ENCODE peak calls at places on chromosomes 5 and 9, in six cellular contexts. C is upper lobe of right lung, N is A549, R is body of pancreas, A is hepatocyte, M is AG04449. I is an unnamed sample.

GRCh38 chr5:14197056-14197455 is 53.9 kb downstream of the TRIO start:
- DNase-seq in N (no peak), A (no peak), C (no peak), M (no peak), R (no peak), I (no peak)

GRCh38 chr9:751137-752051 is 90.1 kb upstream of the DMRT1 start:
- DNase-seq in A (no peak), C (no peak), N (no peak), M (no peak), R (no peak), I (no peak)

GRCh38 chr5:159202151-159202550 is 7.2 kb downstream of the RNF145 start:
- DNase-seq in N (no peak), M (no peak), R (no peak), A (no peak), C (no peak), I (no peak)

GRCh38 chr9:127096208-127096607 is 26.2 kb downstream of the ANGPTL2 start:
- DNase-seq in M (no peak), R (no peak), A (no peak), C (no peak), N (no peak), I (no peak)

GRCh38 chr9:100281676-100282387 is 70.9 kb downstream of the TEX10 start:
- DNase-seq in A (no peak), M (no peak), C (no peak), R (no peak), N (no peak), I (no peak)

GRCh38 chr9:74035786-74036185 is 461.3 kb upstream of the RORB start:
- DNase-seq in A (no peak), N (no peak), M (no peak), C (no peak), R (no peak), I (no peak)

GRCh38 chr5:72633041-72633445 is 125.8 kb upstream of the ZNF366 start:
- DNase-seq in A (no peak), M (no peak), C (no peak), R (peak), N (no peak), I (no peak)

GRCh38 chr5:78610633-78611032 is 37.9 kb downstream of the LHFPL2 start:
- DNase-seq in A (no peak), N (no peak), R (no peak), M (no peak), C (no peak), I (no peak)

GRCh38 chr9:121057821-121058220 is 7.7 kb upstream of the C5 start:
- DNase-seq in C (no peak), R (no peak), N (no peak), M (no peak), A (no peak), I (no peak)

GRCh38 chr9:82499337-82499736 is 510.8 kb downstream of the SPATA31D1 start:
- DNase-seq in M (no peak), R (no peak), C (no peak), A (no peak), N (no peak), I (no peak)

GRCh38 chr5:38607930-38608545 is 51.6 kb upstream of the LIFR start:
- DNase-seq in A (peak), C (no peak), R (peak), N (no peak), M (no peak), I (no peak)

GRCh38 chr9:94773655-94774054 is 47.2 kb downstream of the AOPEP start:
- DNase-seq in C (no peak), A (no peak), M (no peak), N (no peak), R (no peak), I (no peak)

GRCh38 chr5:179795049-179795862 is 1.5 kb downstream of the LTC4S start:
- DNase-seq in C (peak), N (no peak), A (peak), M (no peak), R (peak), I (no peak)

GRCh38 chr9:73380411-73380810 is 228.7 kb downstream of the ANXA1 start:
- DNase-seq in A (no peak), N (no peak), M (no peak), R (no peak), C (no peak), I (no peak)

GRCh38 chr5:2184563-2185540 is 302.1 kb upstream of the IRX4 start:
- DNase-seq in R (no peak), N (no peak), M (no peak), A (no peak), C (no peak), I (no peak)

GRCh38 chr9:34628656-34629491 is at the start of gene ARID3C:
- DNase-seq in A (peak), M (no peak), C (peak), N (no peak), R (peak), I (no peak)

GRCh38 chr9:14531424-14532269 is 161.6 kb downstream of the ZDHHC21 start:
- DNase-seq in A (no peak), M (no peak), C (no peak), R (no peak), N (no peak), I (no peak)

GRCh38 chr5:160245506-160246100 is 16.3 kb downstream of the FABP6 start:
- DNase-seq in R (no peak), M (no peak), N (no peak), C (no peak), A (no peak), I (no peak)

GRCh38 chr5:176817864-176818377 is 7.6 kb downstream of the UNC5A start:
- DNase-seq in R (no peak), A (peak), C (no peak), M (no peak), N (peak), I (no peak)

GRCh38 chr5:179193746-179194145 is 133.6 kb downstream of the ZNF354C start:
- DNase-seq in C (no peak), R (no peak), A (no peak), M (no peak), N (no peak), I (no peak)

GRCh38 chr9:9003184-9003583 is 1203.6 kb upstream of the DMAC1 start:
- DNase-seq in C (no peak), M (no peak), R (peak), A (peak), N (peak), I (no peak)

GRCh38 chr9:109751253-109751652 is 28.7 kb upstream of the PALM2AKAP2 start:
- DNase-seq in R (no peak), C (no peak), M (no peak), N (no peak), A (peak), I (no peak)

GRCh38 chr5:172683696-172684464 is 42.8 kb downstream of the NEURL1B start:
- DNase-seq in M (no peak), A (peak), R (no peak), N (no peak), C (no peak), I (no peak)

GRCh38 chr5:67235399-67236110 is 39.0 kb upstream of the CD180 start:
- DNase-seq in A (no peak), N (no peak), M (no peak), C (no peak), R (peak), I (no peak)

GRCh38 chr5:76617675-76618074 is 5.5 kb downstream of the F2RL2 start:
- DNase-seq in M (peak), R (no peak), A (no peak), N (peak), C (no peak), I (no peak)

GRCh38 chr5:95900383-95900958 is 61.2 kb downstream of the ELL2 start:
- DNase-seq in A (peak), C (no peak), N (no peak), M (peak), R (peak), I (peak)

GRCh38 chr5:36156124-36156601 is 4.3 kb downstream of the SKP2 start:
- DNase-seq in N (no peak), M (peak), R (no peak), A (peak), C (no peak), I (peak)

GRCh38 chr9:114538241-114538640 is 33.0 kb upstream of the WHRN start:
- DNase-seq in R (no peak), M (no peak), N (peak), C (no peak), A (peak), I (no peak)
- TF ChIP-seq CTCF in R (no peak), M (no peak), N (peak), C (no peak), A (peak), I (no peak)

DNA sequence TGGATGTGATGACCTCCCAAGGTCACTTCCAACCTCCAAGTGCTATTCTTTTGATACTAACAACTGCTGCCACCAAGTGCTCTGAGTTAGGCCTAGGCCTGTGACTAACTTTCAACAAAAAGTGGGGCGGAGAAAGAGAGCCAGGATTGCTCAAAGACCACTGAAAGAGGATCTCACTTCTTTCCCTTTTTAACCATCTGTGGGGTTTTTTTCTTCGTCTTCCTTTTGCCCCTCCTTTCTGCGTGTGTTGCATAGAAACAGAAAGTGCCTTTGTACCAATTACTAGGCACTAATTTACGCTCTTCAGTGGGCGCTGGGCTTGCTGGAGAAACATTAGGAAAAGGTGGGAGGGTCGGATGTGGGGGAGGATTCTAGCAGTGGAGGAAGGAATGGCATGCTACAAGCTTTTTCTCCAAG is 8.0 kb downstream of the KLF9 start:
- DNase-seq in C (no peak), N (no peak), A (no peak), R (no peak), M (no peak), I (no peak)
- H3K4me3 ChIP-seq in C (peak), N (no peak), A (no peak), R (no peak), M (no peak), I (peak)

GRCh38 chr9:86997158-86997557 is 49.9 kb upstream of the GAS1 start:
- DNase-seq in A (peak), N (no peak), M (no peak), R (peak), C (no peak), I (no peak)
- TF ChIP-seq CTCF in A (peak), N (no peak), M (no peak), R (no peak), C (no peak), I (no peak)

GRCh38 chr5:82544004-82544403 is 265.9 kb upstream of the RPS23 start:
- DNase-seq in M (no peak), C (no peak), N (no peak), A (no peak), R (no peak), I (no peak)
- H3K4me3 ChIP-seq in M (no peak), C (no peak), N (no peak), A (no peak), R (no peak), I (no peak)

GRCh38 chr5:151771259-151772028 is at the start of gene G3BP1:
- DNase-seq in C (peak), R (peak), N (peak), M (peak), A (peak), I (peak)
- TF ChIP-seq CTCF in C (peak), R (peak), N (no peak), M (peak), A (peak), I (peak)

DNA sequence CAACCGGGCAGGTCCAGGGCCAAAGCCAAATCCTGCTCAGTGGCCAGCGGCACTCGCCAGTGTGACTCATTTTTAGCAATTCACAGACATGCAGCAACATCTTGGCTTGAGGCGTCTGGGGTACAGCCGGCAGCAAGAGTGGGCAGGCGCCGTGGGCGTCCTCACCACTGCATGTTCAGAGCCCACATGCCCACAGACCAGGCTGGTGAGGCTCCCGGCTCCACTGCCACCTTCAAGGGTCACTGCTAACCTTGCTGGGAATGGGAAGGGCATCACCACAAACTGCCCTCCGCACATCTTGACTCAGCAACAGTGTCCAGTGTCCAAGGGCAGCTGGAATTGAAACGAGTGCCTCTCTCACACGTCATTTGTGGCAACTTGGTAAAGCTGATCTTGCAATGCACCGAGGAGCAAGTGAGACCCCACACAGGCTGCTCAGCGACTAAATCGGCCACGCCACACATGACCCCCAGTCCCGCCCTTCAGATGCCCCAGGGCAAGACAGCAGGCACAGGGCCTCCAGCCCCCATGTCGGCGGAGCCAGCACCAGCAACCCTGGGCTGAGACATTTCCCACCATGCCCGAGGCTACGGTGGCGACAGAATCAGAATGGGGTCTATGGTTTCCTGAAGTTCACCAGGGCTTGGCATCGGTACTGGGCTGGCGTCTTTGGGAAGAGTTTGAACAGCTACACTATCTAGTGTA is 140.3 kb downstream of the ROR2 start:
- DNase-seq in R (no peak), A (no peak), M (no peak), C (no peak), N (no peak), I (no peak)
- H3K4me3 ChIP-seq in R (no peak), A (no peak), M (no peak), C (no peak), N (no peak), I (no peak)

GRCh38 chr5:163306421-163306820 is 131.0 kb upstream of the CCNG1 start:
- DNase-seq in N (peak), M (no peak), R (no peak), C (no peak), A (peak), I (no peak)
- TF ChIP-seq CTCF in N (peak), M (no peak), R (peak), C (peak), A (peak), I (no peak)

GRCh38 chr9:89434636-89435314 is 63.1 kb downstream of the SEMA4D start:
- DNase-seq in N (no peak), A (no peak), M (no peak), C (no peak), R (no peak), I (no peak)
- H3K4me3 ChIP-seq in N (no peak), A (no peak), M (no peak), C (no peak), R (no peak), I (no peak)

GRCh38 chr9:90953200-90953599 is 151.6 kb downstream of the SYK start:
- DNase-seq in N (no peak), M (no peak), A (no peak), C (no peak), R (no peak), I (no peak)
- TF ChIP-seq CTCF in N (no peak), M (no peak), A (no peak), C (no peak), R (no peak), I (no peak)